ENCODE peak calls at places on chromosomes 6 and 20, in six cellular contexts. B is fibroblast of lung, D is K562, P is endothelial cell of umbilical vein, O is astrocyte, G is HCT116. R is an unnamed sample. For H3K4me1, the result is how much of the 10 kb centered on the place peaks cover.

GRCh38 chr20:19100975-19101374 is 111.5 kb upstream of the SLC24A3 start:
- DNase-seq in B (no peak), D (no peak), P (no peak), O (no peak), G (no peak), R (no peak)

GRCh38 chr6:132768051-132768517 is 10.4 kb upstream of the VNN2 start:
- DNase-seq in B (no peak), D (peak), P (peak), O (no peak), G (peak), R (no peak)

GRCh38 chr6:117600008-117600743 is 2.1 kb downstream of the GOPC start:
- DNase-seq in B (peak), D (peak), P (peak), O (peak), G (no peak), R (no peak)

GRCh38 chr20:34222208-34222607 is 19.0 kb upstream of the ASIP start:
- DNase-seq in B (peak), D (no peak), P (no peak), O (peak), G (no peak), R (no peak)

GRCh38 chr6:56671651-56672461 is 29.2 kb upstream of the DST start:
- DNase-seq in B (no peak), D (no peak), P (peak), O (peak), G (no peak), R (no peak)

GRCh38 chr6:134937426-134937825 is 12.5 kb downstream of the ALDH8A1 start:
- DNase-seq in B (peak), D (no peak), P (no peak), O (peak), G (no peak), R (no peak)

GRCh38 chr6:111662794-111663231 is 57.1 kb upstream of the TRAF3IP2 start:
- DNase-seq in B (peak), D (no peak), P (no peak), O (peak), G (no peak), R (no peak)

GRCh38 chr20:31515775-31516107 is 1.5 kb downstream of the HM13 start:
- DNase-seq in B (no peak), D (no peak), P (no peak), O (no peak), G (no peak), R (no peak)

GRCh38 chr6:77457720-77458349 is 5.5 kb downstream of the HTR1B start:
- DNase-seq in B (peak), D (peak), P (peak), O (peak), G (peak), R (peak)

GRCh38 chr20:38059832-38060231 is 26.3 kb downstream of the RPRD1B start:
- DNase-seq in B (no peak), D (no peak), P (no peak), O (no peak), G (no peak), R (no peak)

GRCh38 chr20:31857861-31858835 is 12.2 kb downstream of the DUSP15 start:
- DNase-seq in B (no peak), D (no peak), P (no peak), O (no peak), G (no peak), R (no peak)

GRCh38 chr6:161198781-161199505 is 74.9 kb downstream of the AGPAT4 start:
- DNase-seq in B (no peak), D (no peak), P (no peak), O (no peak), G (no peak), R (no peak)

GRCh38 chr20:50517817-50518154 is 7.6 kb downstream of the PTPN1 start:
- DNase-seq in B (peak), D (no peak), P (no peak), O (no peak), G (no peak), R (no peak)

GRCh38 chr6:85169189-85169588 is 280.7 kb upstream of the NT5E start:
- DNase-seq in B (no peak), D (no peak), P (no peak), O (no peak), G (no peak), R (no peak)

GRCh38 chr6:45491048-45491447 is 113.3 kb upstream of the SUPT3H start:
- DNase-seq in B (no peak), D (no peak), P (no peak), O (no peak), G (no peak), R (no peak)

GRCh38 chr20:9363673-9364072 is 150.7 kb upstream of the LAMP5 start:
- DNase-seq in B (no peak), D (no peak), P (no peak), O (no peak), G (peak), R (no peak)

GRCh38 chr20:50202677-50203076 is 12.0 kb downstream of the CEBPB start:
- DNase-seq in B (no peak), D (no peak), P (no peak), O (no peak), G (no peak), R (no peak)

GRCh38 chr20:62496525-62497218 is 20.9 kb upstream of the GATA5 start:
- DNase-seq in B (no peak), D (peak), P (no peak), O (no peak), G (no peak), R (no peak)

GRCh38 chr20:44739952-44740351 is 5.7 kb upstream of the KCNK15 start:
- DNase-seq in B (no peak), D (no peak), P (no peak), O (no peak), G (no peak), R (no peak)

GRCh38 chr6:143982968-143983367 is 25.1 kb downstream of the PLAGL1 start:
- DNase-seq in B (no peak), D (no peak), P (no peak), O (no peak), G (no peak), R (no peak)

GRCh38 chr6:6713660-6714446 is 125.3 kb downstream of the LY86 start:
- DNase-seq in B (peak), D (no peak), P (no peak), O (peak), G (no peak), R (no peak)

GRCh38 chr6:30876039-30876730 is 8.1 kb upstream of the DDR1 start:
- DNase-seq in B (peak), D (no peak), P (peak), O (peak), G (peak), R (no peak)

GRCh38 chr20:50415516-50416268 is 94.5 kb upstream of the PTPN1 start:
- DNase-seq in B (peak), D (no peak), P (peak), O (peak), G (peak), R (no peak)

GRCh38 chr20:49575551-49576060 is 7.7 kb upstream of the PTGIS start:
- DNase-seq in B (peak), D (no peak), P (no peak), O (peak), G (no peak), R (no peak)

GRCh38 chr6:38155144-38155543 is 335.6 kb downstream of the ZFAND3 start:
- DNase-seq in B (no peak), D (no peak), P (peak), O (no peak), G (no peak), R (no peak)

GRCh38 chr20:58850693-58851174 is at the start of gene GNAS-AS1:
- DNase-seq in B (peak), D (peak), P (no peak), O (peak), G (no peak), R (no peak)

GRCh38 chr6:84457276-84457675 is 229.8 kb upstream of the CEP162 start:
- DNase-seq in B (peak), D (no peak), P (peak), O (peak), G (no peak), R (no peak)

GRCh38 chr20:44610313-44610965 is 28.1 kb downstream of the PKIG start:
- DNase-seq in B (no peak), D (no peak), P (no peak), O (no peak), G (no peak), R (no peak)

GRCh38 chr6:36586606-36587005 is 7.6 kb upstream of the SRSF3 start:
- DNase-seq in B (no peak), D (no peak), P (no peak), O (no peak), G (no peak), R (no peak)

GRCh38 chr20:21450572-21450971 is 53.2 kb upstream of the NKX2-4 start:
- DNase-seq in B (peak), D (no peak), P (no peak), O (peak), G (no peak), R (no peak)

GRCh38 chr6:37365791-37366190 is 12.0 kb downstream of the RNF8 start:
- DNase-seq in B (peak), D (no peak), P (peak), O (peak), G (no peak), R (no peak)

GRCh38 chr20:11849976-11850670 is 67.6 kb upstream of the BTBD3 start:
- DNase-seq in B (peak), D (no peak), P (no peak), O (peak), G (peak), R (peak)

GRCh38 chr6:22952076-22952475 is 382.7 kb downstream of the HDGFL1 start:
- DNase-seq in B (no peak), D (no peak), P (no peak), O (no peak), G (no peak), R (no peak)

GRCh38 chr20:1415667-1416468 is 23.0 kb upstream of the FKBP1A start:
- DNase-seq in B (peak), D (peak), P (peak), O (peak), G (peak), R (peak)

GRCh38 chr6:139291813-139292619 is at the start of gene TXLNB:
- DNase-seq in B (peak), D (no peak), P (peak), O (peak), G (peak), R (peak)

GRCh38 chr6:41367700-41368099 is 32.3 kb downstream of the NCR2 start:
- DNase-seq in B (peak), D (peak), P (peak), O (peak), G (peak), R (no peak)

GRCh38 chr6:151240036-151240685 is 394 bp downstream of the AKAP12 start:
- DNase-seq in B (peak), D (peak), P (peak), O (peak), G (peak), R (no peak)

GRCh38 chr6:11747021-11747420 is 31.6 kb downstream of the ADTRP start:
- DNase-seq in B (peak), D (no peak), P (no peak), O (peak), G (no peak), R (no peak)

GRCh38 chr6:18312368-18312767 is 48.0 kb upstream of the DEK start:
- DNase-seq in B (no peak), D (no peak), P (no peak), O (no peak), G (no peak), R (no peak)
- TF ChIP-seq EZH2 in B (no peak), D (no peak), P (no peak), O (no peak), G (no peak), R (no peak)

GRCh38 chr6:40348591-40348990 is 238.6 kb downstream of the LRFN2 start:
- DNase-seq in B (no peak), D (peak), P (no peak), O (no peak), G (no peak), R (no peak)
- H3K27ac ChIP-seq in B (no peak), D (no peak), P (no peak), O (no peak), G (no peak), R (no peak)

GRCh38 chr20:41046716-41047115 is 18.1 kb downstream of the TOP1 start:
- DNase-seq in B (peak), D (no peak), P (no peak), O (peak), G (no peak), R (no peak)
- H3K4me1 ChIP-seq in B (under half), D (under half), P (under half), O (under half), G (under half), R (under half)

DNA sequence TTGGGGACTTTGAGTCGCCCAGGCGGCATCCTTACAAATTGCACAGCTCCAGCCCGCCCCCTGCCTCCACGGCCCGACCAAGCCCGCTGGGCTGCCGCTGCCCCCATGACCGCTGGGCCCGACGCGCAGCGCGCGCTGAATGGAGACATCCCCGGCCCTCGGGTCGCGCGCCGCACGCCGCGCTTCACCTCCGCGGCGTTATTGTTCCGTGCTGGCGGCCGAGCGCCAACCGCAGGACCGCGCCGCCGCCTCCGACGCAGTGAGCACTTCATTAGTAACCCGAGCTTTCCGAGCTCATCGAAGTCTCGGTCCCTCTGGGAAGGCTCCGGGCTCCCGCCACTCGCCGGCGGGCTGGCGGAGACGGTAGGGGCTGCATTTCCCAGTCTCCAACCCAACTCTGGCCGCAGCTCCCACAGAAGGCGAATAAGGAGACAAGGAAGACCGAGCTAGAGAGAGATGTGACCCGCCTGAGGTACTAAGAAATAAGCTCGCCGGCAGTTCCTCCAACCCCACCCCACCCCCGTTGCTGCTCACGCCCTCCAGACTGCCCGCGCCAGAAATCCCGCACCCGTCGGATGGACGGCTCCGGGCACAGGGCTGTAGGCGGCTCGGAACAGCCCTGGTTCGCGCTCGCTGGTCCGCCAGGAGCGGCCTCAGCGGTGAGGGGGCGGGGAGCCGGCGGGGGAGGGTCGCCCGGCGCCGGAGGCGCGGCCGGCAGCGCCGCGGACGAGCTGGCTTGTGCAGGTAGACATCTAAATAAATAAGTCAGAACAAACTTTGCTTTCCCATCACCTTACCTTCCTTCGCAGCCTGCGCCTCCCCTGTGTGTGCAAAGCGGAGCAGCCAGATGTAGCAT is 683 bp downstream of the EPHA7 start:
- DNase-seq in B (peak), D (no peak), P (peak), O (peak), G (no peak), R (no peak)
- TF ChIP-seq EZH2 in B (peak), D (no peak), P (no peak), O (no peak), G (no peak), R (no peak)

GRCh38 chr6:32968093-32968769 is at the start of gene BRD2:
- DNase-seq in B (peak), D (peak), P (peak), O (peak), G (peak), R (no peak)

GRCh38 chr6:32967151-32968091 is 973 bp upstream of the BRD2 start:
- DNase-seq in B (peak), D (peak), P (peak), O (peak), G (peak), R (no peak)

GRCh38 chr6:32964776-32965175 is 3.6 kb upstream of the BRD2 start:
- DNase-seq in B (no peak), D (no peak), P (no peak), O (no peak), G (no peak), R (no peak)

GRCh38 chr6:32963870-32964269 is 4.5 kb upstream of the BRD2 start:
- DNase-seq in B (no peak), D (no peak), P (no peak), O (no peak), G (no peak), R (no peak)

DNA sequence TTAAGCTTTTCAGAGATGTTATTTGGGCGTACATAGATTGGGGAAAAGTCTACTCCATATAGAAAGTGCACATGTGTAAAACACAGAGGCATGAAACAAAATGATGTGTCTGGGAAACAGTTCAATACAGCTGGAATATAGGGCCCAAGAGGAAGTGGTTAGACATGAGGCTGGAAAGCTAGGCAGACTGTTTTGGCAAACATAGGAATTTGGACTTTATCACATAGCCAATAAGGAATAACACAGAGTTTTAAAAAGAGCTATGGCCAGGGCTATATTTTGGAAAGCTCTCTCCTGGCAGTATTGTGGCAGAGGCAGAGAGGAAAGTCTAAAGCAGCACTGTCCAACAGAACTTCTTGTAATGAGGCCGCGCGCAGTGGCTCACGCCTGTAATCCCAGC is 2.5 kb upstream of the BRD2 start:
- DNase-seq in B (no peak), D (no peak), P (no peak), O (no peak), G (no peak), R (no peak)
- H3K27ac ChIP-seq in B (no peak), D (no peak), P (no peak), O (no peak), G (no peak), R (no peak)

GRCh38 chr6:43708857-43709653 is 21.5 kb upstream of the MRPS18A start:
- DNase-seq in B (peak), D (peak), P (peak), O (peak), G (no peak), R (no peak)

GRCh38 chr6:43707767-43708166 is 20.2 kb upstream of the MRPS18A start:
- DNase-seq in B (no peak), D (no peak), P (no peak), O (no peak), G (no peak), R (no peak)

GRCh38 chr6:43712590-43712989 is 25.0 kb upstream of the MRPS18A start:
- DNase-seq in B (no peak), D (no peak), P (no peak), O (no peak), G (no peak), R (no peak)

GRCh38 chr6:43707269-43707668 is 19.7 kb upstream of the MRPS18A start:
- DNase-seq in B (no peak), D (no peak), P (no peak), O (no peak), G (no peak), R (no peak)

DNA sequence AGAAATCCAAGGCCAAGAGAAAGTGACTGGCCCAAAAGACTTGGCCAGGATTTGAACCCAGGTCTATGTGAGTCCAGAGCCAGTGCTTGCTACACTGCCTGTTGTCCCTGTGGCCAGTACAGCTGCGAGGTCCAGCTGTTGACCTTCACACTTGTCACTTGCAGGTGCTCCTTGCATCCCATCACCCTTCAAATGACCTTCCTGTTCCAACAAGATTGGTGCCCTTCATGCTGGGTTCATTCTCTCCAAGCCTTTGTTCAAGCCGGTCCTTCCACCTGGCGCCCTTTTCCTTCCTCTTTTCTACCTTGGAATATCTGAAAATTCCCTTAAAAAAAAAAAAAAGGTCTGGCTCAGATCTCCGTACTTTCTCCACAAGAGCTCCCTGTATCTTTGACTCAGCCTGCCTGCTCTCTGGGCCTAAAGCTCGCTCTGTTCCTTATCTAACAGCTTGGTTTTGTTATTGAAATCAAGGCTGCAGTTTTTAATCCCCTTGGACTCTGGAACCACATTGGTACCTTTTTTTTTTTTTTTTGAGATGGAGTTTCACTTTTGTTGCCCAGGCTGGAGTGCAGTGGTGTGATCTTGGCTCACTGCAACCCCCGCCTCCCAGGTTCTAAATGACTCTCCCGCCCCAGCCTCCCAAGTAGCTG is 22.2 kb upstream of the MRPS18A start:
- DNase-seq in B (peak), D (no peak), P (no peak), O (no peak), G (no peak), R (no peak)
- H3K4me1 ChIP-seq in B (under half), D (under half), P (under half), O (under half), G (under half), R (under half)

GRCh38 chr20:3082955-3083952 is 1.3 kb downstream of the AVP start:
- DNase-seq in B (no peak), D (no peak), P (no peak), O (no peak), G (no peak), R (no peak)
- TF ChIP-seq EZH2 in B (peak), D (no peak), P (peak), O (peak), G (no peak), R (peak)

GRCh38 chr6:166540631-166541331 is 45.7 kb downstream of the RAMACL start:
- DNase-seq in B (peak), D (peak), P (no peak), O (peak), G (no peak), R (no peak)
- H3K27ac ChIP-seq in B (no peak), D (no peak), P (no peak), O (no peak), G (no peak), R (no peak)

R was measured in keratinocyte.